ENCODE peak calls at places on chromosomes 16 and 17, in six cellular contexts. H, V, Z, X, G and Y are unnamed samples.

GRCh38 chr17:73281926-73282325 is 20.2 kb upstream of the CPSF4L start:
- DNase-seq in X (no peak), G (peak; percentile 70), V (no peak), Z (no peak), H (no peak), Y (no peak)

GRCh38 chr17:48376926-48377325 is 53.1 kb downstream of the SKAP1 start:
- DNase-seq in X (no peak), V (no peak), G (no peak), Z (no peak), H (no peak), Y (no peak)

GRCh38 chr17:6749519-6749918 is 6.3 kb upstream of the XAF1 start:
- DNase-seq in X (no peak), H (no peak), G (no peak), Z (no peak), V (no peak), Y (peak; percentile 63)

GRCh38 chr16:51133691-51134090 is 17.4 kb downstream of the SALL1 start:
- DNase-seq in X (no peak), H (no peak), G (no peak), V (no peak), Z (no peak), Y (no peak)

GRCh38 chr17:79627766-79628690 is 17.2 kb upstream of the RBFOX3 start:
- DNase-seq in G (no peak), Z (no peak), X (no peak), V (no peak), H (no peak), Y (no peak)

GRCh38 chr17:58873926-58874325 is 118.3 kb downstream of the PPM1E start:
- DNase-seq in H (no peak), G (no peak), X (peak; percentile 15), V (no peak), Z (no peak), Y (no peak)

GRCh38 chr16:48831081-48831722 is 221.2 kb upstream of the N4BP1 start:
- DNase-seq in X (no peak), G (no peak), H (peak; percentile 6), V (no peak), Z (no peak), Y (peak; percentile 2)

GRCh38 chr17:29021251-29021650 is 15.4 kb upstream of the SEZ6 start:
- DNase-seq in G (no peak), V (no peak), X (peak; percentile 8), Z (no peak), H (no peak), Y (no peak)

GRCh38 chr17:47978324-47978723 is 7.4 kb downstream of the CDK5RAP3 start:
- DNase-seq in G (peak; percentile 69), Z (no peak), V (peak; percentile 6), X (peak; percentile 84), H (peak; percentile 93), Y (peak; percentile 59)

GRCh38 chr17:79808763-79809529 is 12.1 kb upstream of the CBX8 start:
- DNase-seq in X (peak; percentile 49), H (peak; percentile 90), V (no peak), G (no peak), Z (no peak), Y (peak; percentile 68)

GRCh38 chr16:12260647-12261262 is 284.2 kb downstream of the SNX29 start:
- DNase-seq in X (no peak), V (no peak), H (peak; percentile 64), G (no peak), Z (no peak), Y (no peak)

GRCh38 chr17:59804910-59805381 is 87.8 kb downstream of the TUBD1 start:
- DNase-seq in G (no peak), X (peak; percentile 88), V (no peak), H (no peak), Z (no peak), Y (peak; percentile 85)

GRCh38 chr16:73277066-73277465 is 229.1 kb upstream of the ZFHX3 start:
- DNase-seq in Z (no peak), G (no peak), V (no peak), H (no peak), X (no peak), Y (no peak)

GRCh38 chr16:630024-630814 is 566 bp upstream of the WFIKKN1 start:
- DNase-seq in Z (no peak), H (no peak), V (no peak), X (no peak), G (no peak), Y (no peak)

GRCh38 chr16:11094075-11094593 is 149.8 kb downstream of the CLEC16A start:
- DNase-seq in V (no peak), X (peak; percentile 14), H (no peak), Z (no peak), G (peak; percentile 72), Y (peak; percentile 95)